ENCODE peak calls at places on chromosome 16, in six cellular contexts. T is A549, L is heart left ventricle, Z is heart right ventricle, X is omental fat pad, E is endothelial cell of umbilical vein. B is an unnamed sample.

GRCh38 chr16:1416521-1416941 is 2.0 kb upstream of the UNKL start:
- DNase-seq in T (peak; percentile 45), L (no peak), Z (no peak), X (no peak), E (no peak), B (no peak)

GRCh38 chr16:85220125-85220839 is 108.0 kb upstream of the CIBAR2 start:
- DNase-seq in T (no peak), L (peak; percentile 86), Z (peak; percentile 85), X (no peak), E (peak; percentile 79), B (no peak)

GRCh38 chr16:67594956-67595355 is 32.6 kb downstream of the CTCF start:
- DNase-seq in T (no peak), L (no peak), Z (no peak), X (no peak), E (peak; percentile 7), B (peak; percentile 21)

GRCh38 chr16:27315333-27316037 is 1.7 kb downstream of the IL4R start:
- DNase-seq in T (peak; percentile 55), L (peak; percentile 47), Z (peak; percentile 36), X (peak; percentile 71), E (peak; percentile 89), B (peak; percentile 82)

GRCh38 chr16:23286131-23286532 is 16.0 kb upstream of the SCNN1B start:
- DNase-seq in T (no peak), L (no peak), Z (no peak), X (no peak), E (no peak), B (no peak)

GRCh38 chr16:70269471-70269870 is 17.7 kb upstream of the EXOSC6 start:
- DNase-seq in T (no peak), L (no peak), Z (no peak), X (no peak), E (no peak), B (no peak)

GRCh38 chr16:51569204-51569911 is 418.3 kb upstream of the SALL1 start:
- DNase-seq in T (no peak), L (no peak), Z (no peak), X (no peak), E (peak; percentile 60), B (no peak)

GRCh38 chr16:50293994-50294855 is 27.9 kb downstream of the ADCY7 start:
- DNase-seq in T (no peak), L (peak; percentile 18), Z (peak; percentile 6), X (no peak), E (no peak), B (no peak)

GRCh38 chr16:50685456-50686058 is 4.4 kb upstream of the SNX20 start:
- DNase-seq in T (no peak), L (no peak), Z (no peak), X (no peak), E (no peak), B (no peak)

GRCh38 chr16:56401482-56401881 is 23.9 kb downstream of the AMFR start:
- DNase-seq in T (peak; percentile 55), L (no peak), Z (no peak), X (no peak), E (no peak), B (no peak)

GRCh38 chr16:1003551-1004347 is 22.2 kb downstream of the SOX8 start:
- DNase-seq in T (no peak), L (no peak), Z (no peak), X (no peak), E (peak; percentile 8), B (peak; percentile 73)

GRCh38 chr16:21950782-21951521 is 2.2 kb upstream of the UQCRC2 start:
- DNase-seq in T (peak; percentile 61), L (no peak), Z (no peak), X (no peak), E (peak; percentile 48), B (peak; percentile 54)

GRCh38 chr16:50644245-50644644 is 36.9 kb downstream of the SNX20 start:
- DNase-seq in T (no peak), L (no peak), Z (no peak), X (no peak), E (no peak), B (no peak)

GRCh38 chr16:28231763-28232162 is 20.0 kb upstream of the XPO6 start:
- DNase-seq in T (no peak), L (no peak), Z (no peak), X (no peak), E (no peak), B (no peak)

GRCh38 chr16:31435341-31436220 is 7.0 kb downstream of the ZNF843 start:
- DNase-seq in T (no peak), L (no peak), Z (no peak), X (no peak), E (no peak), B (no peak)

GRCh38 chr16:12093902-12094301 is 117.4 kb downstream of the SNX29 start:
- DNase-seq in T (no peak), L (no peak), Z (no peak), X (no peak), E (no peak), B (no peak)

GRCh38 chr16:78494674-78495073 is 395.2 kb downstream of the WWOX start:
- DNase-seq in T (no peak), L (no peak), Z (no peak), X (no peak), E (no peak), B (no peak)

GRCh38 chr16:88385831-88386815 is 3.4 kb downstream of the ZNF469 start:
- DNase-seq in T (no peak), L (peak; percentile 13), Z (no peak), X (no peak), E (no peak), B (no peak)

GRCh38 chr16:57519796-57520360 is 16.5 kb downstream of the CCDC102A start:
- DNase-seq in T (peak; percentile 68), L (peak; percentile 82), Z (peak; percentile 85), X (peak; percentile 65), E (peak; percentile 59), B (peak; percentile 90)

GRCh38 chr16:24999856-25000447 is 15.2 kb downstream of the ARHGAP17 start:
- DNase-seq in T (peak; percentile 31), L (peak; percentile 54), Z (no peak), X (no peak), E (no peak), B (no peak)

GRCh38 chr16:57194512-57194911 is 8.4 kb downstream of the RSPRY1 start:
- DNase-seq in T (peak; percentile 87), L (no peak), Z (no peak), X (no peak), E (peak; percentile 89), B (no peak)

GRCh38 chr16:23368469-23368868 is 66.4 kb downstream of the SCNN1B start:
- DNase-seq in T (no peak), L (no peak), Z (no peak), X (no peak), E (no peak), B (no peak)

DNA sequence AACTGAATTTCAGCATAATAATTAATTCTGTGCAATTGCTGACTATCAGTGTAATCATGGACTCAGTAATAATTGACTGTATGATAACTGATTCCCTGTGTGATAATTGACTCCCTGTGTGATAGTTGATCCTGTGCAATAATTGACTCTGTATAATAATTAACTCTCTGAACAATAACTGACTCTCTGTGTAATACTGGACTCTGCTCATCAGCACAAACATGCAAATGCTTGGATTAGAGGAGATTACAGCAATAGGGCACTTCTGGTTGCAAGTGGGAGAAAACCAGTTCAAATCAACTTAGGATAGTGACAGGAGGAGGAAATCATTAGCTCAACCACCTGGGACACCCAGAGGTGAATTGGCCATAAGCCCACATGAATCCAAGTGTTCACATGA is 582.1 kb downstream of the RBFOX1 start:
- DNase-seq in T (no peak), L (no peak), Z (no peak), X (no peak), E (no peak), B (no peak)
- TF ChIP-seq CTCF in T (no peak), L (no peak), Z (no peak), X (no peak), E (no peak), B (no peak)

DNA sequence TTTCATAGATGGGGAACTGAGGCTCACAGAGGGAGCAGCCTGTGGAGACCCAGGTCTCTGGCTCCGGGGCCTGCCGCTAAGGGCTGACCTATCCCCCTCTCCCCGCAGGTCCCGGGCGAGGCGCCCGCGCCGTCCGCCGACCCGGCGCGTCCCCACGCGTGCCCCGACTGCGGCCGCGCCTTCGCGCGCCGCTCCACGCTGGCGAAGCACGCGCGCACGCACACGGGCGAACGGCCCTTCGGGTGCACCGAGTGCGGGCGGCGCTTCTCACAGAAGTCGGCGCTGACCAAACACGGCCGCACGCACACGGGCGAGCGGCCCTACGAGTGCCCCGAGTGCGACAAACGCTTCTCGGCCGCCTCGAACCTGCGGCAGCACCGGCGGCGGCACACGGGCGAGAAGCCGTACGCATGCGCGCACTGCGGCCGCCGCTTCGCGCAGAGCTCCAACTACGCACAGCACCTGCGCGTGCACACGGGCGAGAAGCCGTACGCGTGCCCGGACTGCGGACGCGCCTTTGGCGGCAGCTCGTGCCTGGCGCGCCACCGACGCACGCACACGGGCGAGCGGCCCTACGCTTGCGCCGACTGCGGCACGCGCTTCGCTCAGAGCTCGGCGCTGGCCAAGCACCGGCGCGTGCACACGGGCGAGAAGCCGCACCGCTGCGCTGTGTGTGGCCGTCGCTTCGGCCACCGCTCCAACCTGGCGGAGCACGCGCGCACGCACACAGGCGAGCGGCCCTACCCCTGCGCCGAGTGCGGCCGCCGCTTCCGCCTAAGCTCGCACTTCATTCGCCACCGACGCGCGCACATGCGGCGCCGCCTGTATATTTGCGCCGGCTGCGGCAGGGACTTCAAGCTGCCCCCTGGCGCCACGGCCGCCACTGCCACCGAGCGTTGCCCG is 10.3 kb downstream of the ZNF771 start:
- DNase-seq in T (peak; percentile 98), L (peak; percentile 92), Z (peak; percentile 89), X (no peak), E (peak; percentile 96), B (peak; percentile 89)
- TF ChIP-seq CTCF in T (peak; percentile 34), L (no peak), Z (peak; percentile 49), X (no peak), E (peak; percentile 37), B (no peak)

GRCh38 chr16:3022208-3022696 is 1.5 kb downstream of the HCFC1R1 start:
- DNase-seq in T (peak; percentile 93), L (peak; percentile 90), Z (peak; percentile 84), X (peak; percentile 82), E (peak; percentile 93), B (peak; percentile 97)

GRCh38 chr16:3020604-3021448 is 658 bp downstream of the TNFRSF12A start:
- DNase-seq in T (peak; percentile 93), L (peak; percentile 82), Z (peak; percentile 77), X (peak; percentile 68), E (peak; percentile 86), B (peak; percentile 75)

GRCh38 chr16:3022697-3023414 is 886 bp downstream of the HCFC1R1 start:
- DNase-seq in T (peak; percentile 86), L (peak; percentile 75), Z (no peak), X (no peak), E (peak; percentile 16), B (peak; percentile 52)

GRCh38 chr16:3020247-3020603 is at the start of gene TNFRSF12A:
- DNase-seq in T (peak; percentile 82), L (peak; percentile 85), Z (peak; percentile 80), X (peak; percentile 44), E (peak; percentile 77), B (peak; percentile 82)

GRCh38 chr16:3021449-3022207 is 1.5 kb downstream of the TNFRSF12A start:
- DNase-seq in T (peak; percentile 93), L (peak; percentile 90), Z (peak; percentile 80), X (peak; percentile 54), E (peak; percentile 65), B (peak; percentile 94)
- TF ChIP-seq CTCF in T (peak; percentile 31), L (no peak), Z (peak; percentile 64), X (no peak), E (peak; percentile 30), B (peak; percentile 42)

DNA sequence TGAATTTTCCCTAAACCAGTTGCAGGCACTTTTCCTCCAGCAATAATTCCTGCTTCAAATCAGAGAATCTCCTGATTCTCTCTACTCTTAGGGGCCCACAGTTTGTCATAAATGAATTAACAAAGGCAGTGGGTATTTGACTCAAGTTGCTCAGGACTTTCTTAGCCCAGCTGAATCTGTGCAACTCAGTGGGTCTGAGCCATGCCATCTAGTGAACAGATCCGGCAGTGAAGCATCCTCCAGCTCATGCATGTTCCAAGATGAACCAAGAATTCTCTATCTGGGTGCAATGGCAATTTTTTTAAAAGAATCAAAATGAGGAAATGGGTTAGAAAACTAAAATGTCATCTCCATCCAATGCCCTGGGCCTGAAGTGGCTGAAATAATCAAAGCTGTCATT is 575.2 kb upstream of the CDH11 start:
- DNase-seq in T (no peak), L (no peak), Z (no peak), X (no peak), E (no peak), B (no peak)
- TF ChIP-seq CTCF in T (no peak), L (no peak), Z (no peak), X (no peak), E (no peak), B (no peak)

B was measured in activated CD8-positive, alpha-beta T cell treated with anti-CD3 and anti-CD28 coated beads for 36 hours.